ENCODE peak calls at places on chromosomes 5 and 9, in ten cellular contexts. Y is stimulated activated CD8-positive, alpha-beta memory T cell treated with anti-CD3 and anti-CD28 coated beads, Interleukin-4, amount 100 ng/mL, for 1 hour; Q is germinal center; N is psoas muscle; G is mucosa of descending colon; J is NCI-H2081; C is AG04449; E is stimulated activated CD4-positive, alpha-beta T cell treated with anti-CD3 and anti-CD28 coated beads, TNF-alpha, amount 100 ng/mL, for 4 hours; O is NCI-H748 treated with DMSO at 0.1 percent for 48 hours; A is OCI-LY7. U is an unnamed sample.

GRCh38 chr9:121984726-121985402 is 108.2 kb downstream of the TTLL11 start:
- DNase-seq in Y (no peak), Q (no peak), N (peak; percentile 47), G (no peak), J (no peak), C (peak; percentile 77), E (no peak), O (no peak), A (no peak), U (peak; percentile 72)

GRCh38 chr5:13976223-13976622 is 31.7 kb upstream of the DNAH5 start:
- DNase-seq in Y (no peak), Q (no peak), N (no peak), G (no peak), J (no peak), C (no peak), E (no peak), O (no peak), A (no peak), U (no peak)

GRCh38 chr5:138241688-138242547 is 28.8 kb upstream of the CDC23 start:
- DNase-seq in Y (no peak), Q (no peak), N (peak; percentile 22), G (peak; percentile 6), J (no peak), C (no peak), E (no peak), O (no peak), A (no peak), U (no peak)

GRCh38 chr9:32378993-32379729 is 5.3 kb upstream of the ACO1 start:
- DNase-seq in Y (no peak), Q (peak; percentile 49), N (no peak), G (peak; percentile 40), J (peak; percentile 71), C (no peak), E (no peak), O (peak; percentile 73), A (peak; percentile 85), U (peak; percentile 57)

GRCh38 chr9:116471093-116471906 is 215.8 kb upstream of the TRIM32 start:
- DNase-seq in Y (no peak), Q (no peak), N (no peak), G (no peak), J (no peak), C (no peak), E (no peak), O (no peak), A (no peak), U (no peak)

GRCh38 chr5:95178046-95178651 is 106.7 kb downstream of the MCTP1 start:
- DNase-seq in Y (no peak), Q (no peak), N (no peak), G (no peak), J (no peak), C (peak; percentile 33), E (no peak), O (no peak), A (peak; percentile 43), U (no peak)

GRCh38 chr9:69970001-69970531 is 73.6 kb upstream of the MAMDC2 start:
- DNase-seq in Y (no peak), Q (no peak), N (no peak), G (no peak), J (no peak), C (no peak), E (no peak), O (no peak), A (no peak), U (no peak)

GRCh38 chr9:135789838-135790291 is 87.9 kb downstream of the KCNT1 start:
- DNase-seq in Y (no peak), Q (no peak), N (no peak), G (no peak), J (no peak), C (no peak), E (no peak), O (no peak), A (no peak), U (no peak)

GRCh38 chr9:137453643-137454081 is 5.5 kb downstream of the NSMF start:
- DNase-seq in Y (no peak), Q (peak; percentile 88), N (peak; percentile 73), G (peak; percentile 84), J (no peak), C (no peak), E (no peak), O (no peak), A (peak; percentile 80), U (no peak)

GRCh38 chr5:122377023-122377422 is 65.0 kb downstream of the SNCAIP start:
- DNase-seq in Y (no peak), Q (no peak), N (no peak), G (no peak), J (no peak), C (no peak), E (no peak), O (no peak), A (no peak), U (no peak)

GRCh38 chr5:138441221-138441620 is 2.4 kb downstream of the REEP2 start:
- DNase-seq in Y (no peak), Q (no peak), N (no peak), G (no peak), J (no peak), C (no peak), E (no peak), O (no peak), A (no peak), U (no peak)

GRCh38 chr5:153900703-153901395 is 137.9 kb downstream of the FAM114A2 start:
- DNase-seq in Y (no peak), Q (no peak), N (peak; percentile 14), G (no peak), J (no peak), C (peak; percentile 84), E (no peak), O (no peak), A (no peak), U (peak; percentile 90)

GRCh38 chr5:8366296-8366695 is 497.3 kb downstream of the MTRR start:
- DNase-seq in Y (no peak), Q (no peak), N (no peak), G (no peak), J (no peak), C (no peak), E (no peak), O (no peak), A (no peak), U (no peak)

GRCh38 chr5:149358294-149358651 is 427 bp downstream of the PCYOX1L start:
- DNase-seq in Y (no peak), Q (peak; percentile 37), N (peak; percentile 54), G (peak; percentile 33), J (no peak), C (no peak), E (no peak), O (peak; percentile 14), A (peak; percentile 66), U (no peak)

GRCh38 chr9:26310294-26310693 is 582.3 kb downstream of the CAAP1 start:
- DNase-seq in Y (no peak), Q (no peak), N (no peak), G (no peak), J (no peak), C (no peak), E (no peak), O (no peak), A (no peak), U (no peak)

GRCh38 chr9:123176230-123176629 is 92.2 kb downstream of the STRBP start:
- DNase-seq in Y (no peak), Q (no peak), N (no peak), G (no peak), J (no peak), C (no peak), E (no peak), O (no peak), A (no peak), U (peak; percentile 3)

GRCh38 chr9:124696101-124696500 is 75.0 kb downstream of the NR6A1 start:
- DNase-seq in Y (no peak), Q (no peak), N (no peak), G (no peak), J (no peak), C (no peak), E (no peak), O (no peak), A (no peak), U (no peak)

GRCh38 chr5:122311400-122311887 is 593 bp upstream of the SNCAIP start:
- DNase-seq in Y (no peak), Q (no peak), N (no peak), G (no peak), J (no peak), C (no peak), E (no peak), O (peak; percentile 33), A (no peak), U (no peak)

GRCh38 chr5:162593881-162594280 is 526.3 kb downstream of the GABRG2 start:
- DNase-seq in Y (no peak), Q (no peak), N (no peak), G (peak; percentile 17), J (no peak), C (no peak), E (no peak), O (no peak), A (peak; percentile 1), U (no peak)

GRCh38 chr5:31442253-31442820 is 89.6 kb downstream of the DROSHA start:
- DNase-seq in Y (no peak), Q (no peak), N (no peak), G (no peak), J (no peak), C (no peak), E (no peak), O (no peak), A (no peak), U (no peak)

GRCh38 chr9:69582544-69583297 is 89.5 kb downstream of the APBA1 start:
- DNase-seq in Y (no peak), Q (no peak), N (peak; percentile 30), G (peak; percentile 23), J (no peak), C (no peak), E (no peak), O (no peak), A (no peak), U (no peak)

GRCh38 chr5:75054110-75054930 is 2.0 kb upstream of the GCNT4 start:
- DNase-seq in Y (no peak), Q (no peak), N (peak; percentile 33), G (peak; percentile 44), J (no peak), C (no peak), E (no peak), O (no peak), A (no peak), U (peak; percentile 28)

GRCh38 chr9:121298689-121299112 is 30.7 kb downstream of the GSN start:
- DNase-seq in Y (no peak), Q (peak; percentile 60), N (no peak), G (no peak), J (peak; percentile 40), C (no peak), E (no peak), O (no peak), A (no peak), U (no peak)

GRCh38 chr9:91802391-91802790 is 147.6 kb downstream of the ROR2 start:
- DNase-seq in Y (no peak), Q (no peak), N (no peak), G (no peak), J (no peak), C (no peak), E (no peak), O (no peak), A (no peak), U (no peak)

GRCh38 chr9:36698984-36699383 is 126.3 kb downstream of the MELK start:
- DNase-seq in Y (no peak), Q (no peak), N (no peak), G (no peak), J (no peak), C (no peak), E (no peak), O (no peak), A (no peak), U (no peak)

GRCh38 chr5:52725065-52725746 is 62.5 kb upstream of the ITGA1 start:
- DNase-seq in Y (no peak), Q (no peak), N (no peak), G (peak; percentile 74), J (no peak), C (no peak), E (no peak), O (peak; percentile 79), A (no peak), U (no peak)

GRCh38 chr5:160360310-160360709 is 10.1 kb downstream of the C1QTNF2 start:
- DNase-seq in Y (no peak), Q (no peak), N (no peak), G (no peak), J (no peak), C (no peak), E (no peak), O (no peak), A (no peak), U (no peak)

GRCh38 chr9:114662081-114662989 is 4.7 kb upstream of the TEX53 start:
- DNase-seq in Y (peak; percentile 30), Q (peak; percentile 83), N (no peak), G (peak; percentile 70), J (peak; percentile 17), C (no peak), E (peak; percentile 39), O (peak; percentile 40), A (peak; percentile 62), U (no peak)